ENCODE peak calls at places on chromosomes 6 and 20, in six cellular contexts. C is heart right ventricle, Y is ovary, G is GM23338, B is psoas muscle, P is heart left ventricle. L is an unnamed sample.
A peak's percentile ranks its signal among the peaks of the same experiment; 100 is the strongest.

GRCh38 chr20:59772373-59772705 is 161.1 kb downstream of the SYCP2 start:
- DNase-seq in B (no peak), P (no peak), C (no peak), Y (no peak), G (no peak), L (no peak)

GRCh38 chr6:138242987-138243592 is 24.8 kb upstream of the PBOV1 start:
- DNase-seq in C (no peak), P (no peak), G (no peak), Y (no peak), B (no peak), L (no peak)

GRCh38 chr20:36754656-36755222 is 8.8 kb upstream of the NDRG3 start:
- DNase-seq in C (no peak), Y (peak; percentile 64), B (no peak), G (peak; percentile 88), P (peak; percentile 52), L (no peak)

GRCh38 chr6:15528870-15529269 is 134.0 kb downstream of the DTNBP1 start:
- DNase-seq in B (no peak), C (no peak), G (no peak), Y (no peak), P (no peak), L (no peak)

GRCh38 chr20:21529863-21530262 is 16.0 kb upstream of the NKX2-2 start:
- DNase-seq in P (no peak), Y (no peak), B (no peak), G (peak; percentile 59), C (no peak), L (no peak)

GRCh38 chr6:116450769-116451740 is 10.1 kb upstream of the CALHM6 start:
- DNase-seq in C (no peak), G (peak; percentile 19), Y (no peak), P (no peak), B (no peak), L (peak; percentile 70)

GRCh38 chr20:45340236-45340847 is 7.9 kb downstream of the SDC4 start:
- DNase-seq in C (no peak), B (no peak), Y (no peak), G (no peak), P (peak; percentile 19), L (no peak)

GRCh38 chr6:30061766-30062458 is 847 bp downstream of the POLR1H start:
- DNase-seq in Y (no peak), G (peak; percentile 23), P (no peak), B (no peak), C (no peak), L (no peak)

GRCh38 chr20:47985092-47985850 is 200.0 kb upstream of the SULF2 start:
- DNase-seq in P (no peak), Y (no peak), C (no peak), G (peak; percentile 68), B (no peak), L (no peak)

GRCh38 chr6:49030621-49031020 is 432.4 kb downstream of the MMUT start:
- DNase-seq in B (no peak), P (no peak), C (no peak), Y (no peak), G (no peak), L (no peak)

GRCh38 chr6:81747327-81747726 is 5.2 kb downstream of the TENT5A start:
- DNase-seq in P (no peak), Y (no peak), C (no peak), B (no peak), G (no peak), L (no peak)

GRCh38 chr20:11838076-11838636 is 79.5 kb upstream of the BTBD3 start:
- DNase-seq in P (no peak), B (no peak), G (no peak), Y (no peak), C (no peak), L (no peak)

GRCh38 chr6:68756454-68757375 is 121.6 kb downstream of the ADGRB3 start:
- DNase-seq in B (no peak), C (no peak), G (no peak), Y (no peak), P (no peak), L (no peak)

GRCh38 chr6:52410979-52411378 is 9.2 kb upstream of the EFHC1 start:
- DNase-seq in C (no peak), B (no peak), Y (no peak), G (no peak), P (no peak), L (no peak)

GRCh38 chr20:17794400-17794799 is 94.6 kb downstream of the BANF2 start:
- DNase-seq in Y (no peak), P (no peak), C (no peak), G (no peak), B (no peak), L (no peak)

GRCh38 chr6:24522821-24523175 is 28.0 kb downstream of the ALDH5A1 start:
- DNase-seq in C (no peak), Y (no peak), P (no peak), G (no peak), B (no peak), L (no peak)

GRCh38 chr6:99219788-99220187 is 129.7 kb downstream of the FAXC start:
- DNase-seq in Y (no peak), P (no peak), B (no peak), G (peak; percentile 88), C (no peak), L (no peak)

GRCh38 chr6:7108964-7109836 is 1.4 kb downstream of the RREB1 start:
- DNase-seq in G (peak; percentile 46), B (peak; percentile 51), Y (peak; percentile 80), C (peak; percentile 55), P (peak; percentile 58), L (peak; percentile 74)
- TF ChIP-seq CTCF in G (no peak), B (no peak), Y (no peak), C (no peak), P (no peak), L (no peak)

GRCh38 chr6:39831701-39832100 is 39.5 kb downstream of the DAAM2 start:
- DNase-seq in C (no peak), G (no peak), Y (no peak), P (no peak), B (no peak), L (no peak)
- H3K27ac ChIP-seq in C (no peak overlapping the region), G (no peak overlapping the region), Y (no peak overlapping the region), P (no peak overlapping the region), B (no peak overlapping the region), L (no peak overlapping the region)

GRCh38 chr6:107116923-107117417 is 1.7 kb upstream of the BEND3 start:
- DNase-seq in G (peak; percentile 64), P (no peak), B (no peak), Y (no peak), C (no peak), L (no peak)

GRCh38 chr6:107114872-107115694 is at the start of gene BEND3:
- DNase-seq in C (peak; percentile 36), B (peak; percentile 37), P (no peak), G (peak; percentile 69), Y (peak; percentile 29), L (peak; percentile 24)

GRCh38 chr6:107114213-107114871 is 973 bp downstream of the BEND3 start:
- DNase-seq in P (peak; percentile 87), C (peak; percentile 92), Y (peak; percentile 83), B (peak; percentile 90), G (peak; percentile 82), L (peak; percentile 84)

GRCh38 chr6:107115695-107116327 is 496 bp upstream of the BEND3 start:
- DNase-seq in B (peak; percentile 27), P (peak; percentile 18), Y (no peak), C (peak; percentile 26), G (peak; percentile 81), L (peak; percentile 65)

GRCh38 chr6:107116328-107116892 is 1.1 kb upstream of the BEND3 start:
- DNase-seq in C (no peak), G (peak; percentile 96), Y (no peak), B (peak; percentile 25), P (no peak), L (peak; percentile 51)
- TF ChIP-seq CTCF in C (no peak), G (peak; percentile 32), Y (no peak), B (peak; percentile 6), P (no peak), L (no peak)

GRCh38 chr20:63681609-63682142 is 14.8 kb upstream of the TNFRSF6B start:
- DNase-seq in C (no peak), G (no peak), B (no peak), Y (no peak), P (no peak), L (no peak)
- H3K27ac ChIP-seq in C (peak overlapping the region; percentile 86), G (no peak overlapping the region), B (peak overlapping the region; percentile 81), Y (no peak overlapping the region), P (peak overlapping the region; percentile 85), L (no peak overlapping the region)

GRCh38 chr6:40999498-41000070 is 39.4 kb downstream of the UNC5CL start:
- DNase-seq in Y (peak; percentile 81), G (peak; percentile 84), B (peak; percentile 49), P (peak; percentile 70), C (peak; percentile 43), L (peak; percentile 17)
- TF ChIP-seq CTCF in Y (peak; percentile 31), G (peak; percentile 65), B (peak; percentile 21), P (peak; percentile 56), C (peak; percentile 46), L (peak; percentile 27)

GRCh38 chr6:136726837-136727557 is 65.3 kb downstream of the MAP3K5 start:
- DNase-seq in Y (no peak), G (no peak), B (no peak), P (no peak), C (no peak), L (no peak)
- H3K27ac ChIP-seq in Y (no peak overlapping the region), G (no peak overlapping the region), B (no peak overlapping the region), P (no peak overlapping the region), C (no peak overlapping the region), L (no peak overlapping the region)

GRCh38 chr6:35969676-35970075 is 48.8 kb upstream of the SRPK1 start:
- DNase-seq in C (no peak), B (no peak), P (no peak), G (no peak), Y (no peak), L (no peak)
- TF ChIP-seq CTCF in C (no peak), B (no peak), P (no peak), G (no peak), Y (no peak), L (no peak)

L was measured in HL-60.